ENCODE peak calls at places on chromosomes 3 and 15, in seven cellular contexts. W, G, L, P, B, I and S are unnamed samples.

GRCh38 chr3:38454179-38454883 is 641 bp downstream of the ACVR2B start:
- DNase-seq in W (no peak), P (no peak), B (peak; percentile 65), G (peak; percentile 33), I (peak; percentile 60), L (peak; percentile 62), S (peak; percentile 35)

GRCh38 chr15:69668963-69669362 is 216.3 kb downstream of the RPLP1 start:
- DNase-seq in G (no peak), B (no peak), W (no peak), L (no peak), P (no peak), I (no peak), S (no peak)

GRCh38 chr3:126523745-126524428 is at the start of gene CHST13:
- DNase-seq in P (no peak), L (peak; percentile 64), I (peak; percentile 80), B (peak; percentile 79), G (peak; percentile 46), W (peak; percentile 23), S (peak; percentile 58)

GRCh38 chr15:45919806-45920205 is 285.0 kb downstream of the SQOR start:
- DNase-seq in L (no peak), G (peak; percentile 92), P (no peak), I (no peak), W (no peak), B (peak; percentile 1), S (peak; percentile 66)

GRCh38 chr15:34588046-34588674 is 4.7 kb upstream of the GOLGA8B start:
- DNase-seq in G (peak; percentile 73), P (no peak), L (peak; percentile 79), I (peak; percentile 52), W (peak; percentile 60), B (peak; percentile 88), S (peak; percentile 73)

GRCh38 chr3:120160050-120160449 is 65.8 kb upstream of the GSK3B start:
- DNase-seq in L (peak; percentile 43), B (peak; percentile 98), P (peak; percentile 44), W (no peak), G (no peak), I (no peak), S (peak; percentile 95)

GRCh38 chr3:11096266-11097135 is 57.8 kb upstream of the HRH1 start:
- DNase-seq in L (peak; percentile 40), B (peak; percentile 98), W (peak; percentile 86), P (no peak), G (peak; percentile 61), I (peak; percentile 70), S (peak; percentile 95)

GRCh38 chr3:51945031-51945840 is 3.1 kb downstream of the PARP3 start:
- DNase-seq in L (no peak), B (no peak), G (no peak), I (no peak), P (no peak), W (no peak), S (no peak)

GRCh38 chr3:173930251-173930650 is 532.7 kb downstream of the NLGN1 start:
- DNase-seq in L (no peak), G (no peak), P (peak; percentile 84), I (no peak), B (no peak), W (no peak), S (no peak)

GRCh38 chr3:152083058-152083457 is 185.7 kb upstream of the MBNL1 start:
- DNase-seq in P (no peak), W (no peak), B (no peak), G (no peak), I (no peak), L (no peak), S (no peak)

GRCh38 chr3:184129012-184129411 is 6.1 kb upstream of the EIF2B5 start:
- DNase-seq in G (no peak), L (peak; percentile 26), I (peak; percentile 40), B (peak; percentile 73), W (peak; percentile 56), P (no peak), S (peak; percentile 65)

GRCh38 chr15:24856397-24857093 is 98.2 kb upstream of the SNRPN start:
- DNase-seq in P (no peak), I (peak; percentile 87), W (no peak), G (no peak), L (no peak), B (no peak), S (no peak)

GRCh38 chr15:27358751-27359434 is 387.9 kb downstream of the GABRG3 start:
- DNase-seq in W (no peak), G (peak; percentile 21), I (peak; percentile 74), P (no peak), B (peak; percentile 27), L (peak; percentile 45), S (peak; percentile 16)

GRCh38 chr3:175749981-175750380 is 890.8 kb downstream of the NAALADL2 start:
- DNase-seq in L (no peak), P (no peak), I (no peak), W (no peak), B (no peak), G (no peak), S (no peak)

GRCh38 chr3:109926376-109926775 is 589.0 kb upstream of the DPPA4 start:
- DNase-seq in B (peak; percentile 7), P (no peak), W (no peak), L (no peak), G (peak; percentile 38), I (no peak), S (no peak)

GRCh38 chr15:72231847-72232461 is 964 bp upstream of the PKM start:
- DNase-seq in B (peak; percentile 94), G (peak; percentile 69), W (peak; percentile 70), L (peak; percentile 54), I (no peak), P (no peak), S (peak; percentile 79)

GRCh38 chr3:47283596-47284364 is 1.0 kb downstream of the KLHL18 start:
- DNase-seq in P (no peak), L (peak; percentile 8), W (peak; percentile 32), I (peak; percentile 18), B (peak; percentile 63), G (peak; percentile 2), S (peak; percentile 38)

GRCh38 chr3:11651900-11652299 is 8.2 kb upstream of the VGLL4 start:
- DNase-seq in G (no peak), I (no peak), P (no peak), B (peak; percentile 60), L (no peak), W (peak; percentile 64), S (no peak)

GRCh38 chr3:149018247-149018646 is 26.9 kb downstream of the GYG1 start:
- DNase-seq in L (no peak), W (no peak), B (peak; percentile 78), I (no peak), G (no peak), P (no peak), S (peak; percentile 26)

GRCh38 chr15:39598186-39598850 is 17.4 kb downstream of the THBS1 start:
- DNase-seq in P (no peak), G (no peak), L (no peak), W (no peak), I (no peak), B (peak; percentile 77), S (no peak)

GRCh38 chr3:159189994-159190669 is 388.3 kb downstream of the MFSD1 start:
- DNase-seq in W (no peak), L (no peak), B (peak; percentile 77), I (no peak), P (no peak), G (no peak), S (peak; percentile 17)

GRCh38 chr3:7999363-7999762 is 502.3 kb upstream of the LMCD1 start:
- DNase-seq in B (no peak), L (no peak), G (no peak), P (no peak), I (no peak), W (no peak), S (no peak)

GRCh38 chr15:48845123-48845522 is 32.8 kb upstream of the EID1 start:
- DNase-seq in G (no peak), B (no peak), W (no peak), L (no peak), I (no peak), P (no peak), S (no peak)

GRCh38 chr3:10950476-10951294 is 41.9 kb upstream of the SLC6A1 start:
- DNase-seq in B (peak; percentile 64), P (no peak), L (peak; percentile 11), W (peak; percentile 43), G (peak; percentile 12), I (peak; percentile 25), S (peak; percentile 66)

GRCh38 chr3:54837964-54838363 is 89.9 kb downstream of the LRTM1 start:
- DNase-seq in I (no peak), L (no peak), G (no peak), P (no peak), W (no peak), B (peak; percentile 54), S (no peak)

GRCh38 chr15:100113351-100114075 is 228.3 kb downstream of the ADAMTS17 start:
- DNase-seq in W (no peak), P (no peak), B (no peak), L (no peak), I (no peak), G (no peak), S (peak; percentile 25)

GRCh38 chr3:38805765-38806386 is 10.1 kb downstream of the SCN10A start:
- DNase-seq in W (peak; percentile 92), I (peak; percentile 83), B (peak; percentile 80), G (peak; percentile 70), L (peak; percentile 45), P (peak; percentile 22), S (peak; percentile 68)